ENCODE peak calls at places on chromosomes 1 and 21, in ten cellular contexts. C is suprapubic skin, R is breast epithelium, Y is GM12891, X is Panc1, S is upper lobe of left lung, W is GM23338, Q is HCT116, A is esophagus muscularis mucosa, O is SK-N-SH. E is an unnamed sample.

GRCh38 chr21:45386728-45387371 is 18.1 kb upstream of the COL18A1 start:
- DNase-seq in S (no peak), O (peak), W (no peak), C (no peak), A (no peak), R (no peak), X (no peak), Q (no peak), Y (no peak), E (no peak)

GRCh38 chr1:46061146-46061545 is 71.3 kb downstream of the PIK3R3 start:
- DNase-seq in Q (no peak), R (no peak), C (no peak), W (no peak), S (no peak), O (no peak), Y (no peak), A (no peak), X (no peak), E (no peak)

GRCh38 chr1:164320780-164321683 is 238.0 kb upstream of the PBX1 start:
- DNase-seq in R (no peak), C (no peak), Y (no peak), X (no peak), W (peak), Q (no peak), S (no peak), A (no peak), O (peak), E (no peak)

GRCh38 chr1:241976264-241976663 is 18.7 kb downstream of the BECN2 start:
- DNase-seq in X (no peak), O (no peak), W (no peak), R (no peak), C (no peak), Q (no peak), S (no peak), Y (no peak), A (no peak), E (no peak)

GRCh38 chr1:218521414-218522169 is 176.5 kb downstream of the TGFB2 start:
- DNase-seq in Q (peak), C (no peak), A (no peak), Y (peak), X (no peak), S (peak), R (no peak), W (peak), O (no peak), E (peak)

GRCh38 chr21:46363698-46364097 is 39.7 kb downstream of the PCNT start:
- DNase-seq in X (no peak), O (no peak), S (no peak), W (no peak), A (no peak), Y (no peak), C (no peak), Q (no peak), R (no peak), E (no peak)

GRCh38 chr1:145962157-145963102 is 1.9 kb downstream of the ANKRD34A start:
- DNase-seq in C (no peak), A (no peak), Y (no peak), Q (no peak), R (no peak), W (peak), X (no peak), S (peak), O (peak), E (no peak)

GRCh38 chr1:212482352-212483153 is 49.8 kb downstream of the NENF start:
- DNase-seq in C (no peak), A (no peak), S (no peak), R (no peak), Q (no peak), W (no peak), O (no peak), Y (no peak), X (no peak), E (no peak)

GRCh38 chr1:111658622-111659021 is 39.0 kb downstream of the RAP1A start:
- DNase-seq in C (no peak), X (no peak), A (no peak), Y (no peak), W (no peak), S (no peak), R (no peak), Q (no peak), O (no peak), E (no peak)

GRCh38 chr1:230849451-230850194 is 18.7 kb downstream of the C1orf198 start:
- DNase-seq in Q (no peak), C (no peak), R (no peak), O (no peak), W (no peak), Y (no peak), S (peak), X (no peak), A (no peak), E (no peak)

GRCh38 chr1:220219865-220220698 is 52.2 kb downstream of the RAB3GAP2 start:
- DNase-seq in Y (no peak), Q (no peak), O (no peak), X (no peak), S (no peak), A (no peak), C (no peak), W (no peak), R (no peak), E (no peak)

GRCh38 chr1:25204797-25205441 is 27.4 kb downstream of the SYF2 start:
- DNase-seq in W (peak), C (no peak), X (no peak), Y (no peak), A (no peak), Q (peak), O (peak), S (no peak), R (no peak), E (peak)

GRCh38 chr1:241682921-241683320 is 30.8 kb downstream of the WDR64 start:
- DNase-seq in C (no peak), A (no peak), Q (no peak), Y (no peak), S (no peak), R (no peak), W (no peak), O (no peak), X (no peak), E (no peak)

GRCh38 chr1:67336157-67336556 is 28.5 kb downstream of the IL12RB2 start:
- DNase-seq in W (no peak), X (no peak), O (no peak), A (no peak), C (no peak), R (no peak), Q (no peak), S (no peak), Y (no peak), E (no peak)

GRCh38 chr1:163974120-163974519 is 584.9 kb upstream of the PBX1 start:
- DNase-seq in O (no peak), S (no peak), W (no peak), Y (no peak), C (no peak), A (no peak), Q (no peak), R (no peak), X (no peak), E (no peak)

GRCh38 chr1:56830052-56830451 is 10.8 kb upstream of the FYB2 start:
- DNase-seq in W (no peak), Q (no peak), S (no peak), A (no peak), Y (no peak), C (no peak), X (no peak), O (no peak), R (no peak), E (no peak)

GRCh38 chr1:229015791-229016190 is 255.1 kb upstream of the RAB4A start:
- DNase-seq in O (no peak), R (no peak), X (no peak), W (no peak), C (no peak), A (no peak), Q (no peak), Y (no peak), S (no peak), E (no peak)

GRCh38 chr1:5960336-5960735 is 31.9 kb downstream of the NPHP4 start:
- DNase-seq in Q (no peak), Y (no peak), W (no peak), R (peak), S (no peak), X (no peak), C (no peak), O (no peak), A (no peak), E (no peak)

GRCh38 chr1:50270926-50271325 is 152.3 kb downstream of the DMRTA2 start:
- DNase-seq in R (no peak), X (no peak), S (no peak), O (no peak), C (no peak), W (no peak), A (no peak), Q (no peak), Y (no peak), E (no peak)

GRCh38 chr1:44757420-44757819 is 17.8 kb downstream of the KIF2C start:
- DNase-seq in R (no peak), O (no peak), A (no peak), W (no peak), X (no peak), Q (no peak), C (no peak), S (no peak), Y (no peak), E (no peak)

GRCh38 chr1:3598051-3598471 is 13.2 kb downstream of the MEGF6 start:
- DNase-seq in A (no peak), Y (no peak), Q (no peak), C (no peak), X (no peak), W (peak), S (peak), O (no peak), R (no peak), E (no peak)

GRCh38 chr1:199040499-199040898 is 401.7 kb downstream of the PTPRC start:
- DNase-seq in X (no peak), R (no peak), Y (no peak), A (no peak), W (no peak), C (no peak), O (no peak), Q (no peak), S (no peak), E (no peak)

GRCh38 chr1:77831566-77831965 is 52.1 kb downstream of the MIGA1 start:
- DNase-seq in W (no peak), C (no peak), A (no peak), X (no peak), S (no peak), O (no peak), R (no peak), Y (no peak), Q (no peak), E (no peak)

GRCh38 chr21:16891821-16892220 is 621.0 kb upstream of the CXADR start:
- DNase-seq in C (no peak), X (no peak), S (no peak), R (no peak), W (no peak), A (no peak), O (no peak), Y (no peak), Q (no peak), E (no peak)

GRCh38 chr1:206834711-206835110 is 30.7 kb upstream of the IL20 start:
- DNase-seq in C (no peak), S (peak), W (no peak), X (no peak), Y (no peak), R (no peak), Q (no peak), O (no peak), A (peak), E (no peak)

GRCh38 chr21:33686386-33686785 is 44.1 kb downstream of the ITSN1 start:
- DNase-seq in X (no peak), A (no peak), S (no peak), R (no peak), C (no peak), Q (no peak), W (no peak), Y (no peak), O (no peak), E (no peak)
- TF ChIP-seq POLR2AphosphoS5 in X (no peak), A (no peak), S (no peak), R (no peak), C (no peak), Q (no peak), W (no peak), Y (no peak), O (no peak), E (no peak)

GRCh38 chr1:154911691-154912550 is 24.6 kb downstream of the PMVK start:
- DNase-seq in Y (no peak), O (no peak), S (no peak), C (no peak), A (no peak), Q (no peak), W (no peak), X (no peak), R (no peak), E (no peak)
- TF ChIP-seq POLR2AphosphoS5 in Y (no peak), O (no peak), S (no peak), C (no peak), A (no peak), Q (no peak), W (no peak), X (no peak), R (no peak), E (no peak)

DNA sequence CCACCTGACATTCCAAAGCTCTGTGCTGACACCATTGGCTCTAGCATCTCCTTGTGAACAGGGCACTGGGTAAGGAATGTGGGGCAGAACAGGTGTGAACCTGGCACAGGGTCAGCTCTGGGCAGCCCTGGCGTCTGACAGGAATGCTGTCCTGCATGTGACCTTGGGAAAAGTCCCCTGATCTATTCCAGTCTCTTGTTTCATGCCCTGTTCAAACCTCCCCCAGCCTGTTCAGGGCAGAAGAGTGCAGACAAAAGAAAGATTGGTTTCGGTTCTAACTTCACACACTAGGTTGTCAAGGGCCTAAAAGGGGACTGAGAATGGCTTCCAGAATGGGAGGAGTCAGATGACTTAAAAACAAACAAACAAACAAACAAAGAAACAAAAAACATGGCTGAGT is 27.6 kb upstream of the SDHB start:
- DNase-seq in W (no peak), O (no peak), X (no peak), A (no peak), Q (no peak), S (peak), Y (no peak), R (no peak), C (no peak), E (no peak)
- TF ChIP-seq POLR2AphosphoS5 in W (no peak), O (no peak), X (peak), A (no peak), Q (no peak), S (no peak), Y (no peak), R (peak), C (no peak), E (no peak)

DNA sequence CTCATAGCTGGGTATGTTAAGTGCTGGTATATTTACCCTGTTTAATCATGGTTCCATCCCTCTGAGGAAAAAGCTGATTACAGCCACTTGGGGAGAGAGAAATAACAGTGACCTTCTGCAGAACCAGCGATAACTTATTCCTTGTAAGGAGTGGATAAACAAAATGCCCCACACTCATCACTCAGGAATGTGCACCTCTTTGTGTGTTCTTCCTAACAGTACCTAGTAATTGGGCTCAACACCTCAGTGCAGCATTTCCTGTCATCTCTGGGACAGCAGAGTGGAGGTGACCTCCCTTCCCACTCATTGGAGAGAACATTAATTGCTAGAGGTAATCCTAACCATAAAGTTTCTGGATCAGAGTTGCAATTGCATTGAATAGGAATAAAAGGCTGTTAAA is 112.5 kb upstream of the F3 start:
- DNase-seq in A (no peak), Y (no peak), Q (peak), X (no peak), W (no peak), O (no peak), R (no peak), S (no peak), C (no peak), E (no peak)
- TF ChIP-seq POLR2AphosphoS5 in A (no peak), Y (no peak), Q (peak), X (no peak), W (no peak), O (no peak), R (no peak), S (no peak), C (no peak), E (no peak)

DNA sequence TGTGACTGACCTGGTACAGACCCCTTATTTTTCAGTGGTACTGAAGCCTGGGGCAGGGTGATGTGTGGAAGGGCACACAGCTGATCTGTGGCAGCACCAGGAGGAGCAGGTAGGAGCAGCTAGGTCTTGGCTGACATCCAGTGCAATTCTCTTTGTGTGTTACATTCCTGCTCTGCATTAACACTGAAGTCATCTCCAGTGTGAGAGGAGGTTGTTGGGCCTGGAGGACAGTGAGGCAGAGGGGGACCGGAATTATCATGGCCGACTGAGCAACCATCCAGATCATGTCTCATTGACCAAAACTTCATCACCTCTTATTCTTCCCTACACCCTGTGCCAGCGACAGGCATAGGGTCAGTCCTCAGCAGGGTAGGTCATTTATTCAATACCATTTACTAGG is 1.5 kb downstream of the SLAMF8 start:
- DNase-seq in Q (no peak), O (no peak), Y (no peak), C (no peak), S (no peak), A (no peak), R (no peak), X (no peak), W (no peak), E (no peak)
- TF ChIP-seq POLR2AphosphoS5 in Q (no peak), O (no peak), Y (no peak), C (no peak), S (no peak), A (no peak), R (no peak), X (no peak), W (no peak), E (no peak)